ENCODE peak calls at places on chromosomes 3 and 15, in ten cellular contexts. B is colonic mucosa, U is A549, R is esophagus muscularis mucosa, H is heart left ventricle, A is spleen, D is GM23338, I is prostate gland, K is ascending aorta, S is Panc1. F is an unnamed sample. For H3K4me1, the result is how much of the 10 kb centered on the place peaks cover.

GRCh38 chr3:153354641-153355040 is 192.6 kb downstream of the RAP2B start:
- DNase-seq in U (no peak), S (no peak), B (no peak), D (no peak), A (no peak), H (no peak), R (no peak), I (no peak), K (no peak), F (no peak)

GRCh38 chr3:13177641-13178040 is 104.4 kb upstream of the IQSEC1 start:
- DNase-seq in K (no peak), I (no peak), A (no peak), D (no peak), B (no peak), S (no peak), U (no peak), H (peak), R (no peak), F (no peak)

GRCh38 chr3:46389306-46389705 is 17.6 kb downstream of the CCR5AS start:
- DNase-seq in H (no peak), R (no peak), K (no peak), A (no peak), S (no peak), B (no peak), D (no peak), U (no peak), I (no peak), F (no peak)

GRCh38 chr3:37910666-37911400 is 49.2 kb downstream of the CTDSPL start:
- DNase-seq in A (no peak), B (no peak), R (no peak), S (no peak), D (no peak), U (no peak), H (no peak), I (no peak), K (no peak), F (no peak)

GRCh38 chr15:39666671-39667070 is 85.8 kb downstream of the THBS1 start:
- DNase-seq in I (no peak), H (no peak), A (no peak), B (no peak), R (no peak), U (no peak), S (no peak), K (no peak), D (peak), F (no peak)

GRCh38 chr15:67836477-67836876 is 3.4 kb downstream of the RNU6-1 start:
- DNase-seq in K (no peak), D (peak), H (no peak), S (no peak), R (no peak), U (peak), B (peak), I (no peak), A (peak), F (peak)

GRCh38 chr15:40927497-40928346 is 1.4 kb upstream of the DLL4 start:
- DNase-seq in I (no peak), D (peak), K (no peak), U (no peak), B (peak), H (no peak), R (no peak), S (no peak), A (peak), F (no peak)

GRCh38 chr15:48954538-48954937 is 9.2 kb downstream of the SHC4 start:
- DNase-seq in S (no peak), R (peak), H (no peak), D (peak), I (no peak), U (no peak), K (peak), A (no peak), B (no peak), F (no peak)

GRCh38 chr3:58383904-58384303 is 49.7 kb downstream of the PDHB start:
- DNase-seq in H (no peak), S (peak), B (no peak), I (peak), K (no peak), R (no peak), U (no peak), A (no peak), D (no peak), F (no peak)

GRCh38 chr3:39196671-39197446 is 4.5 kb upstream of the XIRP1 start:
- DNase-seq in B (no peak), S (no peak), U (no peak), R (no peak), A (no peak), K (no peak), D (no peak), I (no peak), H (no peak), F (no peak)

GRCh38 chr3:97772926-97773325 is 8.4 kb downstream of the ARL6 start:
- DNase-seq in U (no peak), I (no peak), H (no peak), K (no peak), S (no peak), A (no peak), B (no peak), R (no peak), D (no peak), F (no peak)

GRCh38 chr3:197392961-197393360 is 94.5 kb upstream of the DLG1 start:
- DNase-seq in U (no peak), A (no peak), R (no peak), D (no peak), S (no peak), K (no peak), H (no peak), B (no peak), I (no peak), F (no peak)

GRCh38 chr15:78065284-78065872 is 12.1 kb downstream of the TBC1D2B start:
- DNase-seq in A (no peak), R (peak), I (no peak), H (peak), B (no peak), D (no peak), U (no peak), S (no peak), K (peak), F (peak)

GRCh38 chr15:51499379-51499976 is 123.1 kb downstream of the DMXL2 start:
- DNase-seq in U (peak), A (no peak), K (no peak), D (peak), R (no peak), H (no peak), I (no peak), S (peak), B (no peak), F (no peak)

GRCh38 chr3:5766848-5767247 is 579.3 kb downstream of the EDEM1 start:
- DNase-seq in I (no peak), R (no peak), H (no peak), U (no peak), D (no peak), S (no peak), A (no peak), B (no peak), K (no peak), F (no peak)

GRCh38 chr15:67322481-67322880 is 67.9 kb downstream of the IQCH start:
- DNase-seq in R (no peak), B (no peak), S (no peak), I (no peak), A (no peak), U (no peak), K (peak), D (peak), H (no peak), F (no peak)

GRCh38 chr3:13346481-13347389 is 73.4 kb downstream of the NUP210 start:
- DNase-seq in A (peak), I (no peak), K (no peak), R (no peak), S (no peak), H (peak), B (peak), U (no peak), D (peak), F (no peak)

GRCh38 chr3:38782148-38782547 is 33.9 kb downstream of the SCN10A start:
- DNase-seq in D (no peak), S (no peak), A (no peak), U (no peak), I (no peak), B (no peak), R (no peak), H (no peak), K (no peak), F (no peak)

GRCh38 chr3:33401781-33402180 is 38.4 kb downstream of the UBP1 start:
- DNase-seq in R (no peak), H (no peak), S (no peak), D (no peak), A (no peak), I (no peak), K (no peak), U (no peak), B (no peak), F (no peak)

GRCh38 chr15:91265431-91265940 is 165.4 kb downstream of the SV2B start:
- DNase-seq in I (no peak), H (no peak), K (no peak), D (no peak), R (no peak), B (no peak), A (no peak), S (no peak), U (no peak), F (no peak)

GRCh38 chr15:72934921-72935320 is 117.3 kb upstream of the NEO1 start:
- DNase-seq in D (no peak), A (no peak), S (no peak), K (no peak), I (no peak), H (no peak), U (no peak), R (no peak), B (no peak), F (no peak)

GRCh38 chr3:150330872-150331271 is 77.2 kb upstream of the TSC22D2 start:
- DNase-seq in K (no peak), I (no peak), S (no peak), D (no peak), H (no peak), A (no peak), U (no peak), B (no peak), R (no peak), F (no peak)

GRCh38 chr3:42519568-42519962 is 17.1 kb downstream of the VIPR1 start:
- DNase-seq in R (no peak), I (no peak), K (no peak), S (no peak), H (no peak), B (no peak), A (no peak), D (no peak), U (no peak), F (no peak)

GRCh38 chr15:88657326-88658069 is 18.7 kb downstream of the ISG20 start:
- DNase-seq in K (no peak), U (peak), I (no peak), A (peak), S (no peak), H (no peak), R (peak), B (no peak), D (peak), F (peak)

GRCh38 chr3:17529677-17530076 is 212.8 kb downstream of the TBC1D5 start:
- DNase-seq in H (no peak), B (no peak), D (no peak), I (no peak), K (no peak), A (no peak), R (no peak), U (no peak), S (no peak), F (no peak)

GRCh38 chr15:76718863-76719262 is 186.3 kb downstream of the SCAPER start:
- DNase-seq in U (no peak), I (no peak), R (no peak), K (no peak), S (no peak), D (no peak), A (no peak), B (no peak), H (no peak), F (no peak)

GRCh38 chr3:118478706-118479276 is 555.9 kb downstream of the IGSF11 start:
- DNase-seq in S (no peak), D (peak), U (no peak), B (no peak), A (no peak), I (no peak), K (no peak), R (no peak), H (no peak), F (no peak)

GRCh38 chr15:91228890-91229289 is 128.8 kb downstream of the SV2B start:
- DNase-seq in I (no peak), D (no peak), S (no peak), K (no peak), U (no peak), R (no peak), A (no peak), B (no peak), H (no peak), F (no peak)

GRCh38 chr15:31439328-31439727 is 112.7 kb downstream of the KLF13 start:
- DNase-seq in R (no peak), I (no peak), H (no peak), A (no peak), D (peak), K (no peak), S (no peak), B (peak), U (peak), F (no peak)

GRCh38 chr3:75814797-75815196 is 29.4 kb upstream of the ZNF717 start:
- DNase-seq in I (no peak), U (no peak), K (no peak), R (no peak), S (no peak), B (no peak), A (no peak), H (no peak), D (peak), F (no peak)

GRCh38 chr15:52806284-52806655 is 16.1 kb upstream of the ONECUT1 start:
- DNase-seq in I (no peak), A (no peak), K (no peak), H (no peak), B (no peak), D (no peak), U (no peak), S (no peak), R (no peak), F (no peak)

GRCh38 chr3:39808467-39809180 is 785 bp upstream of the MYRIP start:
- DNase-seq in D (peak), H (no peak), R (no peak), K (no peak), A (no peak), S (no peak), B (peak), I (peak), U (no peak), F (peak)

GRCh38 chr15:79115971-79116370 is 25.4 kb upstream of the RASGRF1 start:
- DNase-seq in U (no peak), S (no peak), I (no peak), A (no peak), D (no peak), K (no peak), H (no peak), R (peak), B (no peak), F (no peak)

GRCh38 chr15:23877502-23878412 is 190.7 kb upstream of the NDN start:
- DNase-seq in D (peak), K (no peak), R (no peak), B (peak), I (no peak), S (no peak), U (peak), A (no peak), H (no peak), F (peak)

GRCh38 chr3:140859592-140860336 is 81.9 kb upstream of the SLC25A36 start:
- DNase-seq in A (no peak), R (no peak), K (no peak), S (no peak), D (peak), U (no peak), H (no peak), I (no peak), B (no peak), F (no peak)

GRCh38 chr3:190239325-190239724 is 82.9 kb downstream of the CLDN1 start:
- DNase-seq in D (no peak), I (no peak), U (no peak), B (no peak), S (no peak), R (no peak), A (no peak), H (no peak), K (no peak), F (no peak)

GRCh38 chr15:65377976-65378366 is at the start of gene IGDCC3:
- DNase-seq in I (no peak), S (no peak), U (no peak), H (no peak), B (no peak), K (no peak), R (no peak), D (peak), A (no peak), F (no peak)

GRCh38 chr15:49877117-49877860 is 241.7 kb downstream of the ATP8B4 start:
- DNase-seq in R (peak), D (peak), S (no peak), I (no peak), B (no peak), H (no peak), U (no peak), A (no peak), K (no peak), F (peak)

GRCh38 chr3:52154135-52155094 is at the start of gene POC1A:
- DNase-seq in K (peak), H (peak), S (peak), I (peak), D (peak), R (peak), A (peak), U (peak), B (peak), F (peak)
- TF ChIP-seq CTCF in K (no peak), H (peak), S (no peak), I (no peak), D (no peak), R (peak), A (peak), U (no peak), B (no peak), F (peak)

GRCh38 chr3:72441284-72441994 is 406.8 kb downstream of the SHQ1 start:
- DNase-seq in I (peak), U (no peak), D (no peak), S (no peak), A (no peak), R (no peak), K (no peak), B (no peak), H (no peak), F (no peak)
- H3K4me1 ChIP-seq in I (under half), U (under half), D (half or more), S (under half), A (half or more), R (half or more), K (under half), B (under half), H (half or more), F (under half)

DNA sequence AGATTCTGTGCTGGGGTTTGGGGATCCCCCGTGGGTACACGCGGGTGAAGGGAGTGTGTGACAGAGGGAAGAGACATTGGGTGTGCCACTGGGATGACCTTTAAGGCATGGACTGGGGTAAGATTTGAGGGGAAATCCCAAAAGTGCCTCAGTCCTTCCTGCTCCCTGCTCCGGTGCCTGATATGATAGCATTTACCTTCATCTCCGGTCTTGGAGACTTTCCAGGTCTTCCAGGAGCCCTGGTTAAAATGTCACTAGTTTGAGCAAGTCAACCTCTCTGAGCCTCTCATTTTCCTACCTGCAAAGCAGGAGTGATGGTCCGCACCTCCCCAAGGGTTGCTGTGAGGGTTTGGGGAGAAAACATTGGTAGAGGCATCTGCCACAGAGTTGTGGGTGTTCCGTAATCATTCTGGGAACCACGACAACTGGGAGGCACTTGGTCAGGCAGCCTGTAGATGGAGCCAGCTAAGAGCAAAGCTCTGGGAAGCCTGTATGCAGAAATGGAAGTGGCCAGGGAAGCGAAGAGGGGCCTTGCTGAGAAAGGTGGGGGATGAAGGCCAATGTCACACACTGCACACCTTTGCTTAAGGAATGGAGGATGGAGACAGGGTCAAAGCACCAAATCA is 33.9 kb upstream of the KIF23 start:
- DNase-seq in B (peak), A (no peak), K (no peak), S (no peak), H (no peak), R (no peak), U (no peak), I (no peak), D (peak), F (no peak)
- TF ChIP-seq CTCF in B (no peak), A (no peak), K (no peak), S (no peak), H (no peak), R (no peak), U (peak), I (no peak), D (peak), F (no peak)

GRCh38 chr3:48013288-48013980 is 2.8 kb downstream of the MAP4 start:
- DNase-seq in A (no peak), U (no peak), D (no peak), K (no peak), H (no peak), B (no peak), I (peak), R (no peak), S (no peak), F (peak)
- H3K4me1 ChIP-seq in A (under half), U (half or more), D (under half), K (under half), H (half or more), B (under half), I (under half), R (half or more), S (under half), F (half or more)

GRCh38 chr3:11539677-11540076 is 104.0 kb downstream of the VGLL4 start:
- DNase-seq in R (no peak), A (no peak), D (peak), B (no peak), U (no peak), K (no peak), S (no peak), H (peak), I (peak), F (no peak)
- TF ChIP-seq CTCF in R (no peak), A (no peak), D (peak), B (no peak), U (no peak), K (no peak), S (no peak), H (no peak), I (no peak), F (no peak)

GRCh38 chr15:47339800-47340575 is 377.3 kb upstream of the SEMA6D start:
- DNase-seq in H (no peak), I (no peak), U (no peak), B (no peak), D (no peak), A (no peak), R (no peak), S (no peak), K (no peak), F (no peak)
- H3K4me1 ChIP-seq in H (under half), I (under half), U (under half), B (under half), D (under half), A (under half), R (under half), S (under half), K (under half), F (under half)